ENCODE peak calls at places on chromosomes 3 and 15, in four cellular contexts. D is HepG2, O is heart right ventricle, I is PC-3. K is an unnamed sample. For H3K36me3, the result is how much of the 10 kb centered on the place peaks cover.

GRCh38 chr3:124986153-124987143 is 51.9 kb upstream of the MUC13 start:
- DNase-seq in D (no peak), O (no peak), I (peak), K (no peak)

GRCh38 chr15:65980824-65981456 is 111.6 kb downstream of the RAB11A start:
- DNase-seq in D (peak), O (peak), I (peak), K (no peak)

GRCh38 chr3:165459111-165459510 is 262.9 kb upstream of the SLITRK3 start:
- DNase-seq in D (no peak), O (no peak), I (no peak), K (no peak)

GRCh38 chr3:34646911-34647465 is 848.6 kb downstream of the PDCD6IP start:
- DNase-seq in D (no peak), O (no peak), I (no peak), K (no peak)

GRCh38 chr15:60416519-60416918 is 18.7 kb upstream of the ANXA2 start:
- DNase-seq in D (no peak), O (no peak), I (no peak), K (no peak)

GRCh38 chr15:63892794-63893441 is 59.2 kb upstream of the HERC1 start:
- DNase-seq in D (no peak), O (no peak), I (no peak), K (no peak)

GRCh38 chr3:125582707-125583106 is 12.6 kb downstream of the OSBPL11 start:
- DNase-seq in D (peak), O (no peak), I (peak), K (no peak)

GRCh38 chr3:6578526-6578925 is 282.4 kb upstream of the GRM7 start:
- DNase-seq in D (no peak), O (no peak), I (no peak), K (no peak)

GRCh38 chr15:34362047-34362773 is 4.8 kb downstream of the LPCAT4 start:
- DNase-seq in D (no peak), O (no peak), I (peak), K (no peak)

GRCh38 chr3:71152039-71152891 is 431.3 kb downstream of the FOXP1 start:
- DNase-seq in D (no peak), O (no peak), I (no peak), K (no peak)

GRCh38 chr15:31347067-31347975 is 20.7 kb downstream of the KLF13 start:
- DNase-seq in D (no peak), O (no peak), I (no peak), K (no peak)

GRCh38 chr3:197420115-197420514 is 121.7 kb upstream of the DLG1 start:
- DNase-seq in D (no peak), O (no peak), I (no peak), K (no peak)

DNA sequence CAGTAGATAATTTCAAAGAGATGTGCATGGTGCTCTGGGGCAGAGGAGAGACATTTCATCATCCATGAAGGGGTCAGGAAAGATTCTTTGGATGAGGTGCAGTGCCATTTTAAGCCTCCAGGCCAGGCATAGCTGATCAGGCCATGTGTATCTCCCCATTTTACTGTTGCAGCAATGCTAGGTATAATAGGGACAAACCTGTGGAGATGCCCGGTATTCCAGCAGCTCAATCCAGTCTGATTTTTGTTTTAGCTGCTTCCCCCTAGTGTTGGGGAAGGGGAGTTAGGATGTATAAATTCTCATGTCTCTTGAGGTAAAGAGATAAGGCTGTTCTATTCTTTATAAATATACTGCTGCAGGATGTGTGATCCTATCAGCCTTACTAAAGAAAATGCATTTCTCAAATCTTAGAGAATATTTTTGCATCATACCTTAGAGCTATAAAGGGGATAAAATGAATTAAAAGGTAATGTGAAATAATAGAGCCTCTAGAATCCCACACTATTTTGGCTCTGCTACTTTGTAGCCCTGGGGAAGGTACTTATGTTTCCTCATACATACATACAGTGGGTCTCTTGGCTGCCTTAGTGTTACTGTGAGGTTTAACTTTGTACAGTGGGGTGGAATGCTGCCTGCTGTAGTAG is 5.2 kb downstream of the CDV3 start:
- DNase-seq in D (peak), O (no peak), I (peak), K (no peak)
- H3K36me3 ChIP-seq in D (under half), O (half or more), I (half or more), K (half or more)

GRCh38 chr15:68424754-68425390 is 7.1 kb downstream of the ITGA11 start:
- DNase-seq in D (no peak), O (no peak), I (no peak), K (no peak)

GRCh38 chr15:68423359-68424028 is 8.5 kb downstream of the ITGA11 start:
- DNase-seq in D (no peak), O (no peak), I (no peak), K (no peak)

GRCh38 chr15:68427366-68427765 is 4.6 kb downstream of the ITGA11 start:
- DNase-seq in D (no peak), O (no peak), I (no peak), K (no peak)

GRCh38 chr15:68426149-68426548 is 5.8 kb downstream of the ITGA11 start:
- DNase-seq in D (no peak), O (no peak), I (no peak), K (no peak)

DNA sequence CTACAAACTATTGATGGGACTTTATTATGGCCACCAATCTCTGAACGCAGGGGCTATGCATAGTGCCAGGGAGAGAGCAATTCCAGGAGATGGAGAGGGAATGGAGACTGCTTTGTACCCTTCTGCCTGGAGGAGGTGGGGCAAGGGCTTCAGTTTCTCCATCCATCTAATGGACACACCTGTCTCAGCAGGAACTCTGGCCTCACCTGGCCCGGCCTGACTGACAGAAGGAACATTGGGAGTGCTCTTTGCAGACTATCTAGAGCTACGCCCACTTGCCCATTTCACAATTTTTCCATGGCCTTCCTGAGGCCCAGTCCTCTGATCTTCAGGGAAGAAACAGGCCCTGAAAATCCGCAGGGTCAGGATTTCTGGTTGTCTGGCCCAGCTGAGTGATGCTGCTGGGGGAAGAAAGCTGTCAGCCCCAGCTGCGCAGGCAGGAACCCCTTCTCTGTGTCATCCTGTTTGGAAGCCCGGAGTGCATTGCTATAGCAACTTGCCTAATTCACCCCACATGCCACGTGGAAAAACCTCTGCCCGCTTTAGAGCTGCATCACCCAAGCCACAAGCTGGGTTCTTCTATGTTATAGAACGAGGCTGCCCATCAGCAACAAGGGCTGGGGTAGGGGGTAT is 6.4 kb downstream of the ITGA11 start:
- DNase-seq in D (no peak), O (no peak), I (no peak), K (no peak)
- H3K27ac ChIP-seq in D (no peak), O (no peak), I (no peak), K (peak)

GRCh38 chr15:42450434-42450790 is 40.5 kb downstream of the ZNF106 start:
- DNase-seq in D (no peak), O (no peak), I (no peak), K (no peak)
- H3K36me3 ChIP-seq in D (under half), O (half or more), I (under half), K (under half)

DNA sequence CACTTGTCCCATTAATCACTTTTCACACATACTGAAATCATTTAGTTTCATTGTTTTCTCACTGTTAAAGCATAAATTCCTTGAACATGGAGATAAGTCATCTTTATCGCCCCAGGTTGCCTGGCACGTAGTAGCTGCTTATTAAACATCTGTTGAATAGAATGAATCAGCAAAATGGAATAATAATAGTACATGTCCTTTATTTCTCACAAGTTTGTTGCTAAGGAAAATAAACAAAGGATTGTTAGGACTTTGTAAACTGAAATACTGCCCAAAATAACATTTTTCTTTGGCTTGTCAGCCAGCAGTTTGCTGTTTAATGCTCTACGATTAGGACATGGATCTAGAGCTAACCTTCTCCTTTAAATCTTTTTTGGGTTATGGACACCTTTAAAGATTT is 17.9 kb downstream of the SLC35A5 start:
- DNase-seq in D (no peak), O (no peak), I (no peak), K (no peak)
- H3K27ac ChIP-seq in D (no peak), O (peak), I (no peak), K (no peak)

DNA sequence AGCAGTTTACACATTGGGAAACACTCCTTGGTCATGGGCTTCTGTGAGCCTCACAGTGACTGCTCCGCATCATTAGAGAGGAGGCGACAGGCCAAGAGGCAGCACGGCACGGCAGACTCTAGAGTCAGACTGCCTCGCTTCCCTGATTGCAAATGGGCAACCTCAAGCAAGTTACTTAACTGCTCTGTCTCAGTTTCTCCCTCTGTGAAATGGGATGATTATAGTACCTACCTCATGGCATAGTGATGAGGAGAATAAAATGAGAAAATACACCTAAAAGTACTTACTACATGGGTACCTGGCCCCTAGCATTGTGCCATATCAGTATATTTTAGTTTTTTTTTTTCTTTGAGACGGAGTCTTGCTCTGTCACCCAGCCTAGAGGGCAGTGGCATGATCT is 4.0 kb upstream of the RCCD1 start:
- DNase-seq in D (no peak), O (no peak), I (no peak), K (no peak)
- H3K36me3 ChIP-seq in D (under half), O (half or more), I (under half), K (half or more)

DNA sequence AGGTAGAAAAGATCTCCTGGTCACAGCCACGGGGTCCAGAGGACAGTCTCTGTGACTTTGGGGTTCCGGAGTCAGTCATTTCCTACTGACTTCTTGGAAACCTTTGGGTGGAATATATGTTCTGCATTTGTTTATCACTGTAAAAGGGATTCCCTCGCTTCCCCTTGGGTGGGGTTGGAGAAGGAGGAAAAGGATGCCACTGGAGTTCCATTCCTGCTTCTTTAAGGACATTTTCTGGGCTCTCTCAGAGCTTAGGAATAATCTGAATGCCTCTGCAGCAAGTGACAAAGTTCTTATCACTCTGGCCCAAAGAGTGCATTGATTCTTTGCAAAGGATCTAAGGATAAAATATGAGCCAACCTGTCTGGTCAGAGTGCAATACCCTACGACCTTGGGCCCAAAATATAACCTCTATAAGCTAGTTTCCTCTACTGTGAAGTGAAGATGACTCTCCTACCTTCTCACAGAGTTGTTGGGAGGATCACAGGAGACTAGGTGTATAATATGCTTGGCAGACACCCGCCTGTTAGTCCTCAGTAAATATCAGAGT is 17.2 kb downstream of the ARHGEF3 start:
- DNase-seq in D (no peak), O (no peak), I (no peak), K (no peak)
- H3K27ac ChIP-seq in D (peak), O (peak), I (no peak), K (peak)

GRCh38 chr15:58898150-58898680 is 35.3 kb downstream of the SLTM start:
- DNase-seq in D (no peak), O (no peak), I (no peak), K (no peak)
- H3K36me3 ChIP-seq in D (under half), O (half or more), I (under half), K (under half)

GRCh38 chr3:149356044-149356592 is 21.3 kb downstream of the TM4SF1 start:
- DNase-seq in D (peak), O (no peak), I (no peak), K (no peak)

GRCh38 chr3:149362361-149362760 is 15.1 kb downstream of the TM4SF1 start:
- DNase-seq in D (no peak), O (no peak), I (no peak), K (no peak)

GRCh38 chr3:149352556-149352955 is 19.1 kb upstream of the TM4SF18 start:
- DNase-seq in D (peak), O (peak), I (peak), K (no peak)

GRCh38 chr3:149353581-149354184 is 20.2 kb upstream of the TM4SF18 start:
- DNase-seq in D (peak), O (no peak), I (no peak), K (no peak)

GRCh38 chr3:149356630-149357029 is 20.8 kb downstream of the TM4SF1 start:
- DNase-seq in D (no peak), O (no peak), I (no peak), K (no peak)
- H3K27ac ChIP-seq in D (peak), O (no peak), I (no peak), K (no peak)

GRCh38 chr3:101674518-101674917 is 2.4 kb downstream of the ZBTB11 start:
- DNase-seq in D (no peak), O (no peak), I (no peak), K (no peak)

GRCh38 chr3:101673953-101674352 is 3.0 kb downstream of the ZBTB11 start:
- DNase-seq in D (no peak), O (no peak), I (no peak), K (no peak)

GRCh38 chr3:101676219-101676764 is 640 bp downstream of the ZBTB11 start:
- DNase-seq in D (peak), O (peak), I (peak), K (peak)

GRCh38 chr3:101676765-101677435 is at the start of gene ZBTB11:
- DNase-seq in D (peak), O (peak), I (peak), K (peak)

GRCh38 chr3:101675709-101676218 is 1.2 kb downstream of the ZBTB11 start:
- DNase-seq in D (no peak), O (peak), I (peak), K (no peak)
- H3K36me3 ChIP-seq in D (under half), O (under half), I (under half), K (under half)